ENCODE peak calls at places on chromosomes 11 and 22, in five cellular contexts. T is naive thymus-derived CD4-positive, alpha-beta T cell; F is stimulated activated CD8-positive, alpha-beta memory T cell treated with anti-CD3 and anti-CD28 coated beads, Interleukin-4, amount 100 ng/mL, for 4 hours; J is NCI-H460; A is ELF-1. Z is an unnamed sample.

GRCh38 chr11:67642148-67642475 is 2.5 kb upstream of the TBX10 start:
- DNase-seq in T (no peak), F (no peak), J (no peak), A (no peak), Z (no peak)

GRCh38 chr22:36860821-36861659 is at the start of gene NCF4:
- DNase-seq in T (no peak), F (no peak), J (no peak), A (no peak), Z (peak)

GRCh38 chr11:16785520-16786128 is 47.2 kb downstream of the C11orf58 start:
- DNase-seq in T (no peak), F (no peak), J (peak), A (peak), Z (peak)

GRCh38 chr11:78417175-78417887 is at the start of gene GAB2:
- DNase-seq in T (no peak), F (no peak), J (no peak), A (no peak), Z (no peak)

GRCh38 chr11:76803811-76804600 is 20.9 kb downstream of the TSKU start:
- DNase-seq in T (no peak), F (peak), J (no peak), A (no peak), Z (no peak)

GRCh38 chr11:69986421-69987229 is 91.5 kb upstream of the ANO1 start:
- DNase-seq in T (no peak), F (no peak), J (no peak), A (no peak), Z (no peak)

GRCh38 chr11:64144587-64145295 is 21.2 kb downstream of the MACROD1 start:
- DNase-seq in T (no peak), F (no peak), J (no peak), A (no peak), Z (no peak)

GRCh38 chr11:108693852-108694251 is 29.0 kb downstream of the DDX10 start:
- DNase-seq in T (no peak), F (no peak), J (peak), A (no peak), Z (no peak)

GRCh38 chr11:45725121-45725520 is 59.7 kb upstream of the CHST1 start:
- DNase-seq in T (no peak), F (no peak), J (no peak), A (no peak), Z (no peak)

GRCh38 chr11:72421351-72421750 is 13.0 kb downstream of the CLPB start:
- DNase-seq in T (no peak), F (no peak), J (no peak), A (peak), Z (no peak)

GRCh38 chr11:43943931-43944751 is 1.7 kb downstream of the C11orf96 start:
- DNase-seq in T (no peak), F (no peak), J (no peak), A (peak), Z (no peak)

GRCh38 chr11:7600205-7600775 is 73.0 kb downstream of the CYB5R2 start:
- DNase-seq in T (no peak), F (no peak), J (no peak), A (peak), Z (no peak)

GRCh38 chr11:113865873-113866272 is 9.5 kb downstream of the USP28 start:
- DNase-seq in T (no peak), F (no peak), J (no peak), A (no peak), Z (no peak)

GRCh38 chr22:37077802-37078448 is 26.4 kb downstream of the KCTD17 start:
- DNase-seq in T (peak), F (peak), J (no peak), A (peak), Z (peak)

GRCh38 chr22:24938741-24939341 is 7.7 kb downstream of the LHFPL7 start:
- DNase-seq in T (no peak), F (no peak), J (peak), A (peak), Z (no peak)

GRCh38 chr22:38464992-38465672 is 2.8 kb upstream of the KDELR3 start:
- DNase-seq in T (no peak), F (no peak), J (no peak), A (no peak), Z (no peak)

GRCh38 chr11:128042290-128042751 is 545.0 kb downstream of the ETS1 start:
- DNase-seq in T (no peak), F (no peak), J (no peak), A (peak), Z (no peak)

GRCh38 chr11:132872223-132872622 is 660.1 kb downstream of the OPCML start:
- DNase-seq in T (no peak), F (no peak), J (no peak), A (no peak), Z (no peak)

GRCh38 chr11:119029340-119030028 is 1.2 kb downstream of the SLC37A4 start:
- DNase-seq in T (no peak), F (no peak), J (no peak), A (peak), Z (no peak)

GRCh38 chr22:19661156-19661555 is 53.1 kb upstream of the SEPTIN5 start:
- DNase-seq in T (no peak), F (no peak), J (no peak), A (no peak), Z (no peak)

GRCh38 chr11:18078909-18079308 is 27.0 kb downstream of the SAAL1 start:
- DNase-seq in T (no peak), F (no peak), J (no peak), A (no peak), Z (no peak)

GRCh38 chr11:102047305-102047924 is at the start of gene CFAP300:
- DNase-seq in T (no peak), F (no peak), J (peak), A (peak), Z (peak)

GRCh38 chr11:65854161-65854592 is 3.8 kb downstream of the CFL1 start:
- DNase-seq in T (no peak), F (no peak), J (no peak), A (no peak), Z (no peak)

Z was measured in Right ventricle myocardium superior.